ENCODE peak calls at places on chromosomes 7 and 10, in seven cellular contexts. O, V, Y, X, L, Z and J are unnamed samples.

GRCh38 chr10:3274414-3274813 is 101.8 kb upstream of the PITRM1 start:
- DNase-seq in O (no peak), V (no peak), L (no peak), Z (no peak), X (no peak), Y (no peak), J (no peak)

GRCh38 chr7:44750921-44751571 is 2.4 kb downstream of the ZMIZ2 start:
- DNase-seq in Z (no peak), V (peak), O (no peak), Y (no peak), X (peak), L (no peak), J (no peak)

GRCh38 chr10:19966751-19967150 is 150.5 kb downstream of the PLXDC2 start:
- DNase-seq in Z (peak), Y (no peak), O (peak), L (no peak), X (no peak), V (peak), J (peak)

GRCh38 chr7:157690833-157691382 is 354.1 kb downstream of the DNAJB6 start:
- DNase-seq in Y (peak), O (no peak), Z (no peak), X (peak), V (peak), L (peak), J (peak)

GRCh38 chr10:3548702-3549101 is 236.3 kb downstream of the KLF6 start:
- DNase-seq in Z (no peak), Y (no peak), L (no peak), O (no peak), V (peak), X (no peak), J (no peak)

GRCh38 chr7:103773726-103774125 is 215.7 kb downstream of the RELN start:
- DNase-seq in Z (no peak), X (no peak), L (no peak), V (no peak), Y (no peak), O (no peak), J (no peak)

GRCh38 chr10:114391599-114391998 is 12.7 kb downstream of the AFAP1L2 start:
- DNase-seq in X (no peak), V (no peak), L (no peak), Z (no peak), O (no peak), Y (no peak), J (no peak)

GRCh38 chr7:77520261-77520660 is 16.8 kb upstream of the PTPN12 start:
- DNase-seq in X (no peak), Y (no peak), L (no peak), V (no peak), O (no peak), Z (no peak), J (no peak)

GRCh38 chr10:88322336-88323063 is 260.6 kb downstream of the RNLS start:
- DNase-seq in Y (no peak), O (no peak), X (no peak), L (no peak), V (no peak), Z (no peak), J (no peak)

GRCh38 chr10:75612904-75613684 is 181.7 kb downstream of the LRMDA start:
- DNase-seq in L (no peak), O (no peak), X (peak), V (peak), Y (no peak), Z (peak), J (no peak)

GRCh38 chr7:50068026-50068425 is 25.0 kb downstream of the ZPBP start:
- DNase-seq in L (peak), V (no peak), O (no peak), X (peak), Y (peak), Z (no peak), J (peak)

GRCh38 chr7:13560441-13560840 is 429.0 kb downstream of the ETV1 start:
- DNase-seq in L (no peak), V (peak), O (no peak), Z (peak), Y (no peak), X (no peak), J (no peak)

GRCh38 chr7:18626717-18627116 is 131.2 kb downstream of the HDAC9 start:
- DNase-seq in Z (no peak), Y (no peak), L (no peak), O (no peak), X (no peak), V (peak), J (no peak)
- H3K4me3 ChIP-seq in Z (no peak), Y (no peak), L (no peak), O (no peak), X (no peak), V (no peak), J (no peak)

GRCh38 chr7:2508327-2509231 is 11.0 kb upstream of the LFNG start:
- DNase-seq in O (peak), X (peak), Z (no peak), V (peak), Y (no peak), L (peak), J (peak)
- H3K4me3 ChIP-seq in O (no peak), X (no peak), Z (no peak), V (no peak), Y (no peak), L (no peak), J (peak)

GRCh38 chr7:109641445-109641844 is 1071.8 kb downstream of the DNAJB9 start:
- DNase-seq in X (peak), Y (no peak), Z (no peak), V (no peak), L (no peak), O (no peak), J (no peak)
- H3K4me3 ChIP-seq in X (no peak), Y (no peak), Z (no peak), V (no peak), L (no peak), O (no peak), J (no peak)

DNA sequence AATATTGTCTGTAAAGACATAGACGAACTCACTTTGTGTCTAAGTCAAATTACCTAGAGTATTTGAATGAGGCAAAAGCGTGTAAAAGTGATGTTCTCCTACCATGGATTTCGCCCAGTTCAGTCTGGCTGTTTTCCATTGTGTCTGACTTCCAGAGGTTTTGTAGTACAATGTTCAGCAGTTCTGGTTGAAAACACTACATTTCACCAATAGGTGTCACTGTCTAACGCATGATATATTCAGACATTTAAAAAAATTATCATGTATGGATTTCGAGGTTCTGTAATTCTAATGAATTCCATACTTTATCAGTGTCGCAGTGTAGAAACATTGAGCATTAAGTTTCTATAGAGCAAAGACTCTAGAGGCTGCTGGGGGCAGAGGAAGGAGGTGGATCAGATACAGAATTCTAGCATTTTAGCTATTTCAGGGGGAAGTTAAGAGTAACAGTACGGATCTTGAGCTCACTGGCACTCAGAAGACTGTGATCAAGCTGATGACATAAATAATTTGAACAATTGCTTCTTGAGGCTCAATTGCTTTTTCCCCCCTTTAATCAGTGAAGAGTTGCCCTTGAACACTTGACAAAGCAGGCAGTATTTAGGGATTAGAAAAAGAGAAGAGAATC is 196.9 kb upstream of the RHOBTB1 start:
- DNase-seq in X (peak), V (peak), Z (no peak), O (no peak), Y (peak), L (peak), J (peak)
- H3K4me3 ChIP-seq in X (no peak), V (no peak), Z (no peak), O (no peak), Y (no peak), L (no peak), J (no peak)

GRCh38 chr10:27997865-27998177 is 1.1 kb downstream of the ODAD2 start:
- DNase-seq in Y (no peak), Z (no peak), X (no peak), V (no peak), O (no peak), L (no peak), J (no peak)
- H3K4me3 ChIP-seq in Y (no peak), Z (peak), X (peak), V (peak), O (no peak), L (peak), J (peak)

DNA sequence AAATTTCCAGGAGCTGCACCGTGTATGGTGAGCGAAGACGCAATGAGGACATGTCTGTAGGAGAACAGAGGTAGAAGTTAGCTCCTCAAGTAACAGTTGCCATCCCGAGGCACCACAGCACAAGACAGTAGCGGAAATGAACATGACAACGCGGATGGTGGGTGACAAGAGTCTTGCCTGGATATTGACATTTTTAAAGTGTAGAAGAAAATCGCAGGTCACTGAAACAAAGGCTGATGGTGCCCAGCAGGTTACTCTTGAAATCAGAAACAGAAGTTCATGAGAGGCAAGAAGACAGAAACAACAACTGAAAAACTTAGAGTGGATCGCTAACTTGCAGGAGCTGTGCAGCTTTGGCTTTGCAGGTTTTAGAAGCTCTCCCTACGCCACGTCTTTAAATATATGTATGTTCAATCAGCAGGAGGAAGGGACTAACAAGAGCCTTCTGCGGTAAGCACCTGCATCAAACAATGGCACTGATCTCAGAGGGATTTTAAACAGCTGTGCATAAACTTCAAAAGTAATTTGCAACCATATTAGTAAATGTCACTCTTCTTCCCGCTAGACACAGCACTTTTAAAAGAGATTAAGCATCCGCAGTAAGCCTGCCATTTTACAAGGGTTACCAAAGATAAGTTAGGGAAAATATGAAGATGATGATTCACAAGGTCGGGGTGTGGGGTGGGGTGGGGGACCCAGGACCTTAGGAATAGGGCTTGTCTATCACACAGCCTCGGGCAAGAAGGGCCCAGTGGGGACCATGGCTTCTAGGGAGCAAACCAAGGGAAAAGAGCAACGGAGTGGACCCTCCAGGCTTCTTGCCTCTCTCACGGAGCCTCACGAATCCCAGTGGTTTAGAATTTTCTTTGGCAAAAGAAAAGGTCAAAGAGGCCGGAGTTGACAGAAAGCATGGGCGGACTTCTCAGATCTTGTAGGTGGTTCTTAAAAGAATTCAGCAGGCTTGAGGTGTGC is 1.6 kb downstream of the PRKCQ start:
- DNase-seq in V (no peak), L (no peak), Z (no peak), O (no peak), Y (no peak), X (no peak), J (no peak)
- H3K4me3 ChIP-seq in V (no peak), L (no peak), Z (no peak), O (no peak), Y (no peak), X (no peak), J (no peak)

GRCh38 chr7:99677013-99677412 is 2.8 kb downstream of the CYP3A5 start:
- DNase-seq in O (no peak), L (no peak), Z (no peak), Y (no peak), X (no peak), V (no peak), J (no peak)

GRCh38 chr7:99674995-99675742 is 4.6 kb downstream of the CYP3A5 start:
- DNase-seq in O (no peak), Y (no peak), L (no peak), V (no peak), Z (no peak), X (no peak), J (no peak)

GRCh38 chr7:99679032-99679399 is 780 bp downstream of the CYP3A5 start:
- DNase-seq in L (peak), Z (no peak), Y (peak), V (peak), X (peak), O (peak), J (peak)

GRCh38 chr7:99677646-99678045 is 2.1 kb downstream of the CYP3A5 start:
- DNase-seq in L (no peak), X (no peak), V (no peak), Z (no peak), Y (no peak), O (no peak), J (no peak)

GRCh38 chr7:99679400-99680191 is at the start of gene CYP3A5:
- DNase-seq in L (peak), Z (no peak), O (no peak), X (peak), V (no peak), Y (peak), J (no peak)
- H3K4me3 ChIP-seq in L (no peak), Z (no peak), O (peak), X (no peak), V (no peak), Y (peak), J (peak)

GRCh38 chr7:149787428-149788299 is 14.3 kb upstream of the ZNF467 start:
- DNase-seq in V (no peak), O (no peak), Z (no peak), L (no peak), Y (no peak), X (peak), J (no peak)
- H3K4me3 ChIP-seq in V (no peak), O (no peak), Z (no peak), L (no peak), Y (no peak), X (no peak), J (no peak)

DNA sequence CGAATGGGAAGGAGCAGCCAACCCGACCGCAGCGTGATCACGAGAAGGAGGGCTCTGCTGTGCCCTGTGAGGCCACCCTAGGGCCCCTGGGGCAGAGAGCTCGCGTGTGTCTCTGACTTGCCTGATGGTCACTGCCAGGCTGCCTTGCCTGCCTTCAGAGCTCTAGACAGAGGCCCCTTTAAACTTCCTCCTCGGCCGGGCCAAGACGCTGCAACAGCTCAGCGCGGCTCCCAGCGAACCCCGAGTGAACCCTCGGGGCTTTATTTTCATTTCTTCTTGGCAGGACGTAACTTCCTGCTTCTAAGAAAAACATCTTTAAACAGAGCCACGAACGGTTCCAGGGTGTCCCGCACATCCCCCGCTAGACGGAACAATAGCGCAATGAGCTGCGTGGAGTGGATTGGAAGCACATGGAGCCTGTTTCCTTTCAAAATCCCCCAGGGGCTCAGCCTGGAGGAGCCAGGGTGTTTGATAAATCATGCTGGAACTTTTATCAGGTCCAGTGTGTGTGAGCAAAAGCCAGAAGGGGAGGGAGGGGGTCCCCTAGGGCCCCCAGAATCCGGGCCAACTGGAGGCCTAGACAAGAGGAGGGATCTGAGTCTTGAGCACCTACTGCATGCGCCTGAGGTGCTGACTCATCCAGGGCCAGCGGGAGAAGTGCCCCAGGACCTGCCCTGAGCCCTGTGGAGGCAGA is 134.1 kb upstream of the GDF10 start:
- DNase-seq in O (no peak), Y (no peak), Z (peak), V (peak), L (peak), X (peak), J (no peak)
- H3K4me3 ChIP-seq in O (no peak), Y (no peak), Z (peak), V (peak), L (no peak), X (peak), J (no peak)